ENCODE peak calls at places on chromosomes 3 and 15, in four cellular contexts. One of them, this sample, is unnamed.

GRCh38 chr3:189295089-189295488 is 123.3 kb downstream of the TPRG1 start:
- DNase-seq in astrocyte of the spinal cord: no peak
- DNase-seq in GM12878: no peak
- DNase-seq in AG04449: no peak
- DNase-seq in this sample: no peak

GRCh38 chr15:60009124-60009523 is 5.0 kb downstream of the FOXB1 start:
- DNase-seq in AG04449: no peak
- DNase-seq in GM12878: no peak
- DNase-seq in astrocyte of the spinal cord: no peak
- DNase-seq in this sample: no peak

GRCh38 chr3:1404270-1404669 is 311.4 kb downstream of the CNTN6 start:
- DNase-seq in GM12878: no peak
- DNase-seq in astrocyte of the spinal cord: peak; percentile 37
- DNase-seq in AG04449: no peak
- DNase-seq in this sample: peak; percentile 54

GRCh38 chr3:25747033-25747432 is 36.2 kb downstream of the NGLY1 start:
- DNase-seq in astrocyte of the spinal cord: peak; percentile 23
- DNase-seq in GM12878: no peak
- DNase-seq in AG04449: no peak
- DNase-seq in this sample: peak; percentile 48

GRCh38 chr15:63389902-63390301 is 8.3 kb upstream of the CA12 start:
- DNase-seq in astrocyte of the spinal cord: no peak
- DNase-seq in AG04449: no peak
- DNase-seq in GM12878: no peak
- DNase-seq in this sample: no peak

GRCh38 chr3:146895026-146895749 is 290.0 kb upstream of the PLSCR5 start:
- DNase-seq in GM12878: no peak
- DNase-seq in AG04449: peak; percentile 82
- DNase-seq in astrocyte of the spinal cord: peak; percentile 35
- DNase-seq in this sample: peak; percentile 61

GRCh38 chr15:84398763-84399701 is 163.5 kb downstream of the GOLGA6L4 start:
- DNase-seq in astrocyte of the spinal cord: no peak
- DNase-seq in AG04449: no peak
- DNase-seq in GM12878: no peak
- DNase-seq in this sample: no peak

GRCh38 chr3:37279226-37279625 is 104.8 kb upstream of the LRRFIP2 start:
- DNase-seq in GM12878: no peak
- DNase-seq in AG04449: no peak
- DNase-seq in astrocyte of the spinal cord: peak; percentile 17
- DNase-seq in this sample: peak; percentile 40

GRCh38 chr3:152657002-152657400 is 177.9 kb upstream of the P2RY1 start:
- DNase-seq in AG04449: no peak
- DNase-seq in astrocyte of the spinal cord: no peak
- DNase-seq in GM12878: no peak
- DNase-seq in this sample: no peak

GRCh38 chr15:37219211-37219701 is 118.9 kb upstream of the MEIS2 start:
- DNase-seq in astrocyte of the spinal cord: no peak
- DNase-seq in AG04449: no peak
- DNase-seq in GM12878: no peak
- DNase-seq in this sample: no peak

GRCh38 chr3:172716476-172716875 is 5.6 kb upstream of the NCEH1 start:
- DNase-seq in GM12878: no peak
- DNase-seq in AG04449: no peak
- DNase-seq in astrocyte of the spinal cord: no peak
- DNase-seq in this sample: no peak

GRCh38 chr3:5047764-5048163 is 68.5 kb downstream of the BHLHE40 start:
- DNase-seq in AG04449: no peak
- DNase-seq in astrocyte of the spinal cord: no peak
- DNase-seq in GM12878: no peak
- DNase-seq in this sample: no peak

GRCh38 chr3:122005033-122005565 is 16.9 kb downstream of the ILDR1 start:
- DNase-seq in astrocyte of the spinal cord: no peak
- DNase-seq in AG04449: no peak
- DNase-seq in GM12878: peak; percentile 74
- DNase-seq in this sample: no peak

GRCh38 chr15:29044506-29044905 is 158.7 kb downstream of the APBA2 start:
- DNase-seq in AG04449: no peak
- DNase-seq in astrocyte of the spinal cord: peak; percentile 66
- DNase-seq in GM12878: no peak
- DNase-seq in this sample: peak; percentile 61

GRCh38 chr3:32347286-32348125 is 44.1 kb upstream of the CMTM7 start:
- DNase-seq in GM12878: no peak
- DNase-seq in astrocyte of the spinal cord: no peak
- DNase-seq in AG04449: no peak
- DNase-seq in this sample: no peak

GRCh38 chr3:25037049-25037547 is 391.0 kb upstream of the RARB start:
- DNase-seq in GM12878: no peak
- DNase-seq in AG04449: peak; percentile 51
- DNase-seq in astrocyte of the spinal cord: peak; percentile 85
- DNase-seq in this sample: peak; percentile 64

GRCh38 chr3:136114421-136114820 is 81.7 kb downstream of the MSL2 start:
- DNase-seq in astrocyte of the spinal cord: peak; percentile 81
- DNase-seq in AG04449: no peak
- DNase-seq in GM12878: no peak
- DNase-seq in this sample: peak; percentile 76

GRCh38 chr3:46899151-46900006 is 21.9 kb downstream of the PTH1R start:
- DNase-seq in GM12878: no peak
- DNase-seq in AG04449: no peak
- DNase-seq in astrocyte of the spinal cord: no peak
- DNase-seq in this sample: no peak

GRCh38 chr3:53224026-53224425 is 31.8 kb downstream of the TKT start:
- DNase-seq in astrocyte of the spinal cord: no peak
- DNase-seq in GM12878: no peak
- DNase-seq in AG04449: no peak
- DNase-seq in this sample: no peak

GRCh38 chr15:74482661-74483060 is 21.7 kb upstream of the UBL7 start:
- DNase-seq in GM12878: no peak
- DNase-seq in astrocyte of the spinal cord: no peak
- DNase-seq in AG04449: no peak
- DNase-seq in this sample: peak; percentile 11
- TF ChIP-seq CTCF in GM12878: no peak
- TF ChIP-seq CTCF in astrocyte of the spinal cord: peak; percentile 30
- TF ChIP-seq CTCF in AG04449: peak; percentile 10
- TF ChIP-seq CTCF in this sample: peak; percentile 31

DNA sequence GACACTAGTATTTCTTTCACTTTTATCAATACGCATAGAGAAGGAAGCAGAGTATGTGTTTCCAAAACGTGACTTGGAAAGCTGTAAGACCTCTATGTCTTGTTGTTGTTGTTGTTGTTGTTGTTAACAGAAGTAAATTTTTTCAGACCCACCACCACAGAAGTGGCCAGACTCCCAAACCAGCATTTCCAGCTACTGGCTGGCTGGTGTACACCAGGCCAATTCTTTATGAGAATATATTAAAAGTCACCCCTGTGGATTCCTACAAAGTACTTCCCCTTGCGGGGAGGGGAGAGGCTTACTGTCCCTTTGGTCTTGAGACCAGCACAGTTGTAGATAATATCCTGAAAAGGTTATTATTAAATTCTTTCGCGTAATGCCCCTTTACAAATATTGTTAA is 1.6 kb upstream of the FOXP1 start:
- DNase-seq in AG04449: no peak
- DNase-seq in astrocyte of the spinal cord: peak; percentile 38
- DNase-seq in GM12878: no peak
- DNase-seq in this sample: no peak
- H3K4me3 ChIP-seq in AG04449: no peak overlapping the region
- H3K4me3 ChIP-seq in astrocyte of the spinal cord: peak overlapping the region; percentile 95
- H3K4me3 ChIP-seq in GM12878: no peak overlapping the region
- H3K4me3 ChIP-seq in this sample: no peak overlapping the region

GRCh38 chr3:117130222-117130621 is 420.6 kb downstream of the TUSC7 start:
- DNase-seq in astrocyte of the spinal cord: peak; percentile 4
- DNase-seq in GM12878: no peak
- DNase-seq in AG04449: no peak
- DNase-seq in this sample: no peak
- TF ChIP-seq CTCF in astrocyte of the spinal cord: no peak
- TF ChIP-seq CTCF in GM12878: no peak
- TF ChIP-seq CTCF in AG04449: no peak
- TF ChIP-seq CTCF in this sample: no peak

GRCh38 chr15:71294636-71295241 is 179.5 kb downstream of the THSD4 start:
- DNase-seq in astrocyte of the spinal cord: peak; percentile 94
- DNase-seq in AG04449: peak; percentile 92
- DNase-seq in GM12878: no peak
- DNase-seq in this sample: peak; percentile 95

GRCh38 chr15:71295242-71296031 is 180.2 kb downstream of the THSD4 start:
- DNase-seq in GM12878: no peak
- DNase-seq in astrocyte of the spinal cord: peak; percentile 99
- DNase-seq in AG04449: peak; percentile 98
- DNase-seq in this sample: peak; percentile 97

GRCh38 chr15:71291723-71292122 is 176.5 kb downstream of the THSD4 start:
- DNase-seq in GM12878: no peak
- DNase-seq in astrocyte of the spinal cord: no peak
- DNase-seq in AG04449: no peak
- DNase-seq in this sample: no peak

GRCh38 chr15:71294251-71294635 is 179.0 kb downstream of the THSD4 start:
- DNase-seq in GM12878: no peak
- DNase-seq in astrocyte of the spinal cord: no peak
- DNase-seq in AG04449: no peak
- DNase-seq in this sample: no peak

GRCh38 chr15:71296032-71296686 is 180.9 kb downstream of the THSD4 start:
- DNase-seq in AG04449: peak; percentile 64
- DNase-seq in astrocyte of the spinal cord: peak; percentile 89
- DNase-seq in GM12878: no peak
- DNase-seq in this sample: peak; percentile 93
- H3K4me3 ChIP-seq in AG04449: no peak overlapping the region
- H3K4me3 ChIP-seq in astrocyte of the spinal cord: no peak overlapping the region
- H3K4me3 ChIP-seq in GM12878: no peak overlapping the region
- H3K4me3 ChIP-seq in this sample: no peak overlapping the region

GRCh38 chr15:79310985-79311900 is at the start of gene TMED3:
- DNase-seq in GM12878: peak; percentile 45
- DNase-seq in astrocyte of the spinal cord: peak; percentile 85
- DNase-seq in AG04449: no peak
- DNase-seq in this sample: peak; percentile 87
- TF ChIP-seq CTCF in GM12878: peak; percentile 44
- TF ChIP-seq CTCF in astrocyte of the spinal cord: peak; percentile 15
- TF ChIP-seq CTCF in AG04449: peak; percentile 61
- TF ChIP-seq CTCF in this sample: peak; percentile 22

GRCh38 chr15:65318870-65319356 is 14.4 kb downstream of the RNU5B-1 start:
- DNase-seq in GM12878: no peak
- DNase-seq in astrocyte of the spinal cord: peak; percentile 73
- DNase-seq in AG04449: no peak
- DNase-seq in this sample: peak; percentile 84
- H3K4me3 ChIP-seq in GM12878: no peak overlapping the region
- H3K4me3 ChIP-seq in astrocyte of the spinal cord: no peak overlapping the region
- H3K4me3 ChIP-seq in AG04449: no peak overlapping the region
- H3K4me3 ChIP-seq in this sample: no peak overlapping the region